ENCODE peak calls at places on chromosomes 11 and 22, in five cellular contexts. I is left cardiac atrium; J is NCI-H1436; H is ovary; G is effector CD4-positive, alpha-beta T cell. L is an unnamed sample.

GRCh38 chr11:77501748-77502147 is 27.9 kb upstream of the PAK1 start:
- DNase-seq in I (no peak), J (no peak), H (no peak), G (no peak), L (no peak)

GRCh38 chr11:60315866-60316265 is 11.2 kb upstream of the MS4A6E start:
- DNase-seq in I (no peak), J (no peak), H (no peak), G (no peak), L (no peak)

GRCh38 chr11:117314840-117315239 is 1.2 kb downstream of the BACE1 start:
- DNase-seq in I (no peak), J (no peak), H (peak; percentile 21), G (no peak), L (no peak)

GRCh38 chr11:61688368-61689163 is 8.4 kb downstream of the DAGLA start:
- DNase-seq in I (peak; percentile 81), J (no peak), H (no peak), G (no peak), L (no peak)

GRCh38 chr11:126833020-126833419 is 167.6 kb downstream of the KIRREL3 start:
- DNase-seq in I (no peak), J (no peak), H (no peak), G (no peak), L (no peak)

GRCh38 chr22:37328017-37328416 is 45.7 kb downstream of the CYTH4 start:
- DNase-seq in I (no peak), J (no peak), H (no peak), G (no peak), L (no peak)

GRCh38 chr22:42992886-42993479 is 22.0 kb downstream of the PACSIN2 start:
- DNase-seq in I (no peak), J (no peak), H (no peak), G (no peak), L (no peak)

GRCh38 chr22:50677493-50678217 is 5.0 kb downstream of the SHANK3 start:
- DNase-seq in I (no peak), J (no peak), H (no peak), G (no peak), L (no peak)

GRCh38 chr11:71476926-71477636 is 24.1 kb downstream of the NADSYN1 start:
- DNase-seq in I (peak; percentile 15), J (no peak), H (no peak), G (no peak), L (no peak)

GRCh38 chr11:115437902-115438575 is 66.2 kb downstream of the CADM1 start:
- DNase-seq in I (no peak), J (no peak), H (no peak), G (no peak), L (no peak)

GRCh38 chr11:111935331-111936044 is 1.7 kb upstream of the DIXDC1 start:
- DNase-seq in I (no peak), J (no peak), H (no peak), G (no peak), L (no peak)

GRCh38 chr11:57288771-57289579 is 35.8 kb downstream of the TNKS1BP1 start:
- DNase-seq in I (no peak), J (no peak), H (no peak), G (no peak), L (no peak)

GRCh38 chr22:39332441-39333064 is 13.1 kb upstream of the RPL3 start:
- DNase-seq in I (no peak), J (no peak), H (no peak), G (no peak), L (no peak)

GRCh38 chr11:34192481-34193401 is 87.3 kb downstream of the NAT10 start:
- DNase-seq in I (peak; percentile 75), J (no peak), H (peak; percentile 48), G (no peak), L (no peak)

GRCh38 chr22:23072035-23072910 is 2.0 kb downstream of the GNAZ start:
- DNase-seq in I (no peak), J (no peak), H (no peak), G (no peak), L (no peak)

GRCh38 chr22:28538922-28539321 is 140.7 kb downstream of the TTC28 start:
- DNase-seq in I (no peak), J (no peak), H (no peak), G (no peak), L (no peak)

GRCh38 chr11:15967166-15967565 is 389.2 kb downstream of the SOX6 start:
- DNase-seq in I (no peak), J (no peak), H (no peak), G (no peak), L (no peak)

GRCh38 chr11:34620820-34621792 is at the start of gene EHF:
- DNase-seq in I (no peak), J (no peak), H (no peak), G (no peak), L (peak; percentile 22)

GRCh38 chr11:30735946-30736345 is 149.8 kb upstream of the MPPED2 start:
- DNase-seq in I (no peak), J (no peak), H (no peak), G (no peak), L (no peak)

GRCh38 chr11:67072295-67072694 is 15.6 kb downstream of the RHOD start:
- DNase-seq in I (no peak), J (no peak), H (no peak), G (no peak), L (no peak)

L was measured in putamen.